ENCODE peak calls at places on chromosome 5, in six cellular contexts. S is neuronal stem cell, V is kidney, A is GM23248, W is keratinocyte, D is MM.1S. T is an unnamed sample.

GRCh38 chr5:141811287-141812155 is 66.7 kb downstream of the PCDH1 start:
- DNase-seq in S (peak; percentile 69), V (no peak), A (peak; percentile 36), W (no peak), D (peak; percentile 12), T (peak; percentile 18)

GRCh38 chr5:5017827-5018559 is 122.1 kb upstream of the ADAMTS16 start:
- DNase-seq in S (no peak), V (no peak), A (peak; percentile 95), W (no peak), D (no peak), T (no peak)

GRCh38 chr5:143218563-143219170 is 184.8 kb downstream of the NR3C1 start:
- DNase-seq in S (no peak), V (no peak), A (no peak), W (no peak), D (no peak), T (no peak)

GRCh38 chr5:61280205-61280604 is 51.9 kb upstream of the ZSWIM6 start:
- DNase-seq in S (no peak), V (no peak), A (peak; percentile 91), W (peak; percentile 67), D (no peak), T (peak; percentile 59)

GRCh38 chr5:56649569-56649968 is 165.8 kb upstream of the MAP3K1 start:
- DNase-seq in S (no peak), V (peak; percentile 77), A (peak; percentile 57), W (no peak), D (no peak), T (peak; percentile 57)

GRCh38 chr5:150560401-150561191 is 52.7 kb downstream of the NDST1 start:
- DNase-seq in S (peak; percentile 87), V (peak; percentile 76), A (peak; percentile 84), W (peak; percentile 81), D (peak; percentile 86), T (peak; percentile 96)

GRCh38 chr5:167096816-167097215 is 1194.6 kb upstream of the WWC1 start:
- DNase-seq in S (no peak), V (no peak), A (no peak), W (no peak), D (no peak), T (no peak)

GRCh38 chr5:9546973-9547947 is 1.4 kb upstream of the SEMA5A start:
- DNase-seq in S (no peak), V (peak; percentile 75), A (peak; percentile 74), W (no peak), D (no peak), T (peak; percentile 76)

GRCh38 chr5:113003763-113004162 is 27.2 kb downstream of the DCP2 start:
- DNase-seq in S (no peak), V (no peak), A (no peak), W (no peak), D (no peak), T (no peak)

GRCh38 chr5:9009931-9010652 is 535.8 kb downstream of the SEMA5A start:
- DNase-seq in S (no peak), V (no peak), A (peak; percentile 48), W (no peak), D (no peak), T (no peak)

GRCh38 chr5:122142480-122142879 is 13.1 kb downstream of the ZNF474 start:
- DNase-seq in S (no peak), V (no peak), A (peak; percentile 93), W (no peak), D (no peak), T (peak; percentile 54)

GRCh38 chr5:87755378-87755777 is 342.6 kb upstream of the CCNH start:
- DNase-seq in S (no peak), V (no peak), A (no peak), W (no peak), D (no peak), T (no peak)

GRCh38 chr5:149489605-149490037 is 61.6 kb downstream of the CSNK1A1 start:
- DNase-seq in S (no peak), V (no peak), A (peak; percentile 75), W (no peak), D (no peak), T (no peak)

GRCh38 chr5:42590566-42590965 is 166.1 kb upstream of the CCDC152 start:
- DNase-seq in S (no peak), V (no peak), A (no peak), W (no peak), D (no peak), T (no peak)

GRCh38 chr5:956941-957729 is 51.5 kb upstream of the NKD2 start:
- DNase-seq in S (no peak), V (peak; percentile 74), A (peak; percentile 84), W (no peak), D (peak; percentile 47), T (peak; percentile 87)

GRCh38 chr5:64384761-64385160 is 121.1 kb upstream of the RGS7BP start:
- DNase-seq in S (no peak), V (no peak), A (no peak), W (no peak), D (peak; percentile 66), T (peak; percentile 19)

GRCh38 chr5:104412649-104413240 is 850.2 kb upstream of the NUDT12 start:
- DNase-seq in S (peak; percentile 20), V (no peak), A (peak; percentile 10), W (no peak), D (peak; percentile 48), T (peak; percentile 50)

GRCh38 chr5:136674178-136674577 is 308.8 kb upstream of the TRPC7 start:
- DNase-seq in S (no peak), V (no peak), A (no peak), W (no peak), D (no peak), T (no peak)

GRCh38 chr5:159921721-159922120 is 5.4 kb downstream of the ADRA1B start:
- DNase-seq in S (no peak), V (no peak), A (no peak), W (no peak), D (no peak), T (no peak)

GRCh38 chr5:159915913-159916840 is at the start of gene ADRA1B:
- DNase-seq in S (peak; percentile 74), V (peak; percentile 92), A (peak; percentile 89), W (no peak), D (peak; percentile 61), T (peak; percentile 90)

GRCh38 chr5:159913481-159913880 is 2.8 kb upstream of the ADRA1B start:
- DNase-seq in S (no peak), V (no peak), A (no peak), W (no peak), D (no peak), T (peak; percentile 49)

GRCh38 chr5:159916841-159917761 is 819 bp downstream of the ADRA1B start:
- DNase-seq in S (no peak), V (no peak), A (peak; percentile 31), W (no peak), D (no peak), T (no peak)

DNA sequence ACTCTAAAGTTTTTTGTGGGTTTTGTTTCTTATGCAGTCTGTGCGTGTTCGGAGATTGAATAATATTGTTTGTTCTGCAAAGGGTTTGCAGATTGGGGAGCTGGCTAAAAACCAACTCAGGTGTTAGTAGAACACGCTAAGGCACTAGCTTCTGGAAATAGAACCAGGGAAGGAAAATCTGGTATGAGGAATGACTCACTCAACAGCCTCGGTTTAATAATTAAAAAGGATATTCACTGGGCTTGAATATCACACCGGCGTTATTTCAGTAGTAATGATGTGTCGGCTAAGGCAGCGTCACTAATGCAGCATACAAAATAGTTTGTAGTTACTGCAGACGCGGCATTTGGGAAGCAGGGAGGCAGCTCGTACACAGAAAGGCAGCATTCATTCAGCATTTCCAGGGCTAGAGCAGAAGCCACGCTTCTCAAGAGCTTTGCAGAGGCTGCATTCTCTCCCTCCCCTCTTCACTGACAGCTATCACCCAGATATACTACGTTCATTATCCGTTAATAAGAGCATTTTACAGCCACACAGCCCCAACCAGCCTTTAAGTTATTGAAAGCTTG is 1.7 kb downstream of the ADRA1B start:
- DNase-seq in S (no peak), V (no peak), A (no peak), W (no peak), D (no peak), T (no peak)
- H3K4me3 ChIP-seq in S (no peak overlapping the region), V (peak overlapping the region; percentile 61), A (no peak overlapping the region), W (no peak overlapping the region), D (no peak overlapping the region), T (peak overlapping the region; percentile 77)

DNA sequence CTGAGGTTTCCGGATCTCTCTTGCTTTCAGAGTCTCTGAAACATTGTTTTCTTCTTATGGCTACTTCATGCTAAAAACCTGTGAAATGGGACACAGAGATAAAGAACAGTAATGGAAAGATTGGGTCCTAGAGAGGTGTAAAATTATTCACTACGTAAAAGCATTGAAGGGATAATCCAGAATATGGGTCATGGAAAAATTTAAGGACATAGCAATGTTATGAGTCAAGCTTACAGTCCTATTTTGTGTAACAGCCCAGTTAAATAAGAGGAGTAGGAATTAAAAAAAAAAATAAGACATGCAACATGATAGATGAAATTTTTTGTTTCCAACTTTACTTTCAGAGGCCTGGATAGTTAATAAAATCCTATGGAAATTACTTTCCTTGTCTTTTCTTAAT is 61.9 kb upstream of the ELL2 start:
- DNase-seq in S (no peak), V (no peak), A (peak; percentile 78), W (no peak), D (no peak), T (peak; percentile 75)
- H3K4me1 ChIP-seq in S (no peaks in the 10 kb centered on the region), V (no peaks in the 10 kb centered on the region), A (peaks cover 64% of the 10 kb centered on the region), W (peaks cover 54% of the 10 kb centered on the region), D (no peaks in the 10 kb centered on the region), T (peaks cover 45% of the 10 kb centered on the region)

GRCh38 chr5:125408582-125409069 is 662.2 kb upstream of the ZNF608 start:
- DNase-seq in S (no peak), V (no peak), A (peak; percentile 92), W (peak; percentile 73), D (peak; percentile 78), T (peak; percentile 48)
- H3K9ac ChIP-seq in S (no peak overlapping the region), V (peak overlapping the region; percentile 3), A (peak overlapping the region; percentile 47), W (peak overlapping the region; percentile 45), D (peak overlapping the region; percentile 10), T (no peak overlapping the region)

GRCh38 chr5:138439537-138440225 is 824 bp downstream of the REEP2 start:
- DNase-seq in S (no peak), V (no peak), A (no peak), W (no peak), D (no peak), T (peak; percentile 7)

GRCh38 chr5:138435943-138436342 is 2.9 kb upstream of the REEP2 start:
- DNase-seq in S (no peak), V (no peak), A (no peak), W (no peak), D (no peak), T (peak; percentile 17)

GRCh38 chr5:138438724-138439536 is at the start of gene REEP2:
- DNase-seq in S (peak; percentile 80), V (no peak), A (peak; percentile 83), W (no peak), D (peak; percentile 65), T (peak; percentile 78)

GRCh38 chr5:138440226-138441073 is 1.6 kb downstream of the REEP2 start:
- DNase-seq in S (no peak), V (no peak), A (no peak), W (no peak), D (no peak), T (no peak)

DNA sequence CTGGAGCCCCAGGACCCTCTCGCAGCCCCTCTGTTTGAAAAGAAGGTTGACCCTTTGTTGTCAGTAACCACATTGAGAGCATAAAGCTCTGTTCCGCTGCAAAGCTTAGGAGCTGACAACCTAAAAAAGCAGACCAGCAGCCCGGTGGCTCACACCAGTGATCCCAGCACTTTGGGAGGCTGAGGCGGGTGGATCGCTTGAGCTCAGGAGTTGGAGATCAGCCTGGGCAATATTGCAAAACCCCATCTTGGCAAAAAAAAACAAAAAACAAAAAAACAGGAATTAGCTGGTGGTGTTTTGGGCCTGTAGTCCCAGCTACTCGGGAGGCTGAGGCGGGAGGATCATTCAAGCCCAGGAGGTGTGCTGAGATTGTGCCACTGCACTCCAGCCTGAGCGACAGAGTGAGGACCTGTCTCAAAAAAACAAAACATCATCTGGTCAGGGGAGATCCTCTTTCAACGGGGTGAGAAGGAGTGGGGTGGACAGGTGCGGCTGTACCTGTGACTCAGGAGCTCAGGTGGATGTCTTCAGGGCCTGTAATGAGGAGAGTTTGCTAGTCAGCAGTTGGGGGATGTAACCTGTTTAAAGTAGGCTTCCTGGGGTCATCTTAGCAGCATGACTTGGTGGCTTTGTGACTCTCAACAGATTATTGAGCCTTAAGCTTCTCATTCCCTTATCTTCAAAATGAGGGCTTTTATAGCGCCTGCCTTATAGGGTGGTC is 694 bp upstream of the REEP2 start:
- DNase-seq in S (no peak), V (no peak), A (no peak), W (no peak), D (no peak), T (no peak)
- H3K4me3 ChIP-seq in S (peak overlapping the region; percentile 70), V (peak overlapping the region; percentile 41), A (peak overlapping the region; percentile 76), W (peak overlapping the region; percentile 50), D (peak overlapping the region; percentile 63), T (peak overlapping the region; percentile 72)